ENCODE peak calls at places on chromosome 20, in five cellular contexts. I is H1, R is K562, Q is HepG2, P is endothelial cell of umbilical vein. L is an unnamed sample.

GRCh38 chr20:680638-681037 is 5.0 kb upstream of the SCRT2 start:
- DNase-seq in I (no peak), R (no peak), Q (no peak), P (no peak), L (no peak)

GRCh38 chr20:51128198-51128597 is 105.3 kb upstream of the KCNG1 start:
- DNase-seq in I (no peak), R (no peak), Q (no peak), P (no peak), L (peak; percentile 21)

GRCh38 chr20:47198254-47198671 is 158.2 kb downstream of the ZMYND8 start:
- DNase-seq in I (no peak), R (no peak), Q (no peak), P (no peak), L (no peak)

GRCh38 chr20:12925214-12925755 is 83.5 kb upstream of the SPTLC3 start:
- DNase-seq in I (peak; percentile 67), R (peak; percentile 19), Q (peak; percentile 89), P (peak; percentile 81), L (peak; percentile 88)

GRCh38 chr20:46562373-46563169 is 12.1 kb upstream of the OCSTAMP start:
- DNase-seq in I (peak; percentile 90), R (peak; percentile 88), Q (peak; percentile 87), P (peak; percentile 80), L (peak; percentile 50)

GRCh38 chr20:24732076-24732475 is 217.0 kb upstream of the CST7 start:
- DNase-seq in I (peak; percentile 27), R (no peak), Q (no peak), P (no peak), L (no peak)

GRCh38 chr20:16175322-16175721 is 397.9 kb downstream of the KIF16B start:
- DNase-seq in I (no peak), R (no peak), Q (no peak), P (no peak), L (no peak)

GRCh38 chr20:57589728-57590484 is 29.0 kb downstream of the PCK1 start:
- DNase-seq in I (no peak), R (no peak), Q (peak; percentile 70), P (no peak), L (no peak)

GRCh38 chr20:52191132-52191435 is 495 bp downstream of the ZFP64 start:
- DNase-seq in I (no peak), R (no peak), Q (no peak), P (no peak), L (no peak)

GRCh38 chr20:52311209-52311794 is 119.7 kb upstream of the ZFP64 start:
- DNase-seq in I (peak; percentile 49), R (no peak), Q (no peak), P (no peak), L (no peak)

GRCh38 chr20:56463428-56463827 is 5.0 kb upstream of the RTF2 start:
- DNase-seq in I (no peak), R (no peak), Q (no peak), P (no peak), L (no peak)

GRCh38 chr20:53609501-53610445 is 16.1 kb upstream of the ZNF217 start:
- DNase-seq in I (peak; percentile 56), R (peak; percentile 53), Q (no peak), P (peak; percentile 55), L (peak; percentile 88)

GRCh38 chr20:50913976-50914375 is 17.3 kb downstream of the ADNP start:
- DNase-seq in I (no peak), R (peak; percentile 27), Q (no peak), P (peak; percentile 63), L (no peak)

GRCh38 chr20:4781211-4781610 is 59.5 kb downstream of the PRND start:
- DNase-seq in I (no peak), R (no peak), Q (no peak), P (no peak), L (no peak)

GRCh38 chr20:45913105-45913504 is 1.1 kb upstream of the PLTP start:
- DNase-seq in I (no peak), R (no peak), Q (no peak), P (peak; percentile 52), L (no peak)

GRCh38 chr20:23118144-23118543 is 32.0 kb upstream of the CD93 start:
- DNase-seq in I (no peak), R (no peak), Q (no peak), P (no peak), L (no peak)

GRCh38 chr20:32877507-32877906 is 18.8 kb downstream of the EFCAB8 start:
- DNase-seq in I (no peak), R (no peak), Q (no peak), P (peak; percentile 59), L (no peak)

GRCh38 chr20:62875419-62876355 is 14.1 kb upstream of the TCFL5 start:
- DNase-seq in I (no peak), R (peak; percentile 75), Q (peak; percentile 92), P (peak; percentile 77), L (peak; percentile 94)

GRCh38 chr20:47004179-47004578 is 109.5 kb downstream of the EYA2 start:
- DNase-seq in I (no peak), R (peak; percentile 48), Q (no peak), P (no peak), L (no peak)

GRCh38 chr20:20450461-20451027 is 82.6 kb downstream of the INSM1 start:
- DNase-seq in I (no peak), R (no peak), Q (no peak), P (peak; percentile 15), L (no peak)

GRCh38 chr20:10239954-10240353 is 21.3 kb downstream of the SNAP25 start:
- DNase-seq in I (no peak), R (no peak), Q (peak; percentile 58), P (peak; percentile 29), L (peak; percentile 38)

GRCh38 chr20:63973636-63974401 is 4.1 kb upstream of the ZNF512B start:
- DNase-seq in I (peak; percentile 98), R (peak; percentile 84), Q (peak; percentile 86), P (peak; percentile 87), L (peak; percentile 86)

GRCh38 chr20:10551732-10552724 is 116.9 kb downstream of the SLX4IP start:
- DNase-seq in I (no peak), R (no peak), Q (no peak), P (no peak), L (no peak)

GRCh38 chr20:62651285-62652021 is 9.2 kb downstream of the SLCO4A1 start:
- DNase-seq in I (peak; percentile 57), R (no peak), Q (no peak), P (no peak), L (no peak)

GRCh38 chr20:49281059-49281912 is 3.4 kb upstream of the ZNFX1 start:
- DNase-seq in I (no peak), R (peak; percentile 63), Q (peak; percentile 90), P (peak; percentile 75), L (no peak)
- H3K9me3 ChIP-seq in I (no peaks in the 10 kb centered on the region), R (peaks cover 5% of the 10 kb centered on the region), Q (no peaks in the 10 kb centered on the region), P (no peaks in the 10 kb centered on the region), L (peaks cover 3% of the 10 kb centered on the region)

GRCh38 chr20:44858959-44859358 is 26.5 kb upstream of the YWHAB start:
- DNase-seq in I (peak; percentile 41), R (peak; percentile 24), Q (no peak), P (no peak), L (peak; percentile 46)

GRCh38 chr20:44862286-44862685 is 23.2 kb upstream of the YWHAB start:
- DNase-seq in I (no peak), R (no peak), Q (no peak), P (no peak), L (no peak)

GRCh38 chr20:44866703-44867335 is 18.7 kb upstream of the YWHAB start:
- DNase-seq in I (no peak), R (no peak), Q (no peak), P (no peak), L (no peak)

GRCh38 chr20:44861547-44862006 is 23.9 kb upstream of the YWHAB start:
- DNase-seq in I (peak; percentile 10), R (no peak), Q (no peak), P (peak; percentile 17), L (no peak)

DNA sequence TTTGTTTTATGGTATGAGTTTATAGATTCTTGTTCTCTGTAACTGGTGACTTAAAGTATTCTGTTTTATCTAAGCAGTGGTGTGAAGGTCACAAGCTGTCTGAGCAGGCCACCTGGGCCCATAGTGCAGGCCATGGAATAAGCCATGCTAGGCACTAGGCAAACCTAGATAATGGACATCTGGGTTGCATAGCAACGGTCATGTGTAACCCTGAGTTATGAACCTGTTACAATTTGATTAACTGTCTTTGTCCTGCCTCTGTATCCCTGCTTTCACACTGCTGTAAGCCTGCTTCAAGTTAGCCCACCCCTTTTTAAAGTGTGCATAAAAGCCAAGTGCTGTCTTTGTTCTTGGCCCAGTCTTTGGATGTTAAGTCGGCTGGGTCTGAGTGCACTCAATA is 21.8 kb upstream of the YWHAB start:
- DNase-seq in I (peak; percentile 14), R (no peak), Q (no peak), P (no peak), L (no peak)
- TF ChIP-seq JUN in I (no peak), R (no peak), Q (no peak), P (no peak), L (no peak)

GRCh38 chr20:41599699-41600104 is 18.5 kb downstream of the CHD6 start:
- DNase-seq in I (peak; percentile 17), R (no peak), Q (no peak), P (no peak), L (no peak)
- H3K9me3 ChIP-seq in I (peaks cover 7% of the 10 kb centered on the region), R (peaks cover 32% of the 10 kb centered on the region), Q (peaks cover 52% of the 10 kb centered on the region), P (peaks cover 3% of the 10 kb centered on the region), L (peaks cover 29% of the 10 kb centered on the region)

GRCh38 chr20:38353298-38353697 is 7.0 kb downstream of the LBP start:
- DNase-seq in I (no peak), R (no peak), Q (no peak), P (peak; percentile 14), L (no peak)

GRCh38 chr20:38349856-38350255 is 3.6 kb downstream of the LBP start:
- DNase-seq in I (no peak), R (no peak), Q (no peak), P (no peak), L (no peak)

GRCh38 chr20:38355161-38356012 is 9.1 kb downstream of the LBP start:
- DNase-seq in I (no peak), R (no peak), Q (no peak), P (no peak), L (no peak)

GRCh38 chr20:38354227-38354626 is 7.9 kb downstream of the LBP start:
- DNase-seq in I (no peak), R (no peak), Q (no peak), P (no peak), L (no peak)

DNA sequence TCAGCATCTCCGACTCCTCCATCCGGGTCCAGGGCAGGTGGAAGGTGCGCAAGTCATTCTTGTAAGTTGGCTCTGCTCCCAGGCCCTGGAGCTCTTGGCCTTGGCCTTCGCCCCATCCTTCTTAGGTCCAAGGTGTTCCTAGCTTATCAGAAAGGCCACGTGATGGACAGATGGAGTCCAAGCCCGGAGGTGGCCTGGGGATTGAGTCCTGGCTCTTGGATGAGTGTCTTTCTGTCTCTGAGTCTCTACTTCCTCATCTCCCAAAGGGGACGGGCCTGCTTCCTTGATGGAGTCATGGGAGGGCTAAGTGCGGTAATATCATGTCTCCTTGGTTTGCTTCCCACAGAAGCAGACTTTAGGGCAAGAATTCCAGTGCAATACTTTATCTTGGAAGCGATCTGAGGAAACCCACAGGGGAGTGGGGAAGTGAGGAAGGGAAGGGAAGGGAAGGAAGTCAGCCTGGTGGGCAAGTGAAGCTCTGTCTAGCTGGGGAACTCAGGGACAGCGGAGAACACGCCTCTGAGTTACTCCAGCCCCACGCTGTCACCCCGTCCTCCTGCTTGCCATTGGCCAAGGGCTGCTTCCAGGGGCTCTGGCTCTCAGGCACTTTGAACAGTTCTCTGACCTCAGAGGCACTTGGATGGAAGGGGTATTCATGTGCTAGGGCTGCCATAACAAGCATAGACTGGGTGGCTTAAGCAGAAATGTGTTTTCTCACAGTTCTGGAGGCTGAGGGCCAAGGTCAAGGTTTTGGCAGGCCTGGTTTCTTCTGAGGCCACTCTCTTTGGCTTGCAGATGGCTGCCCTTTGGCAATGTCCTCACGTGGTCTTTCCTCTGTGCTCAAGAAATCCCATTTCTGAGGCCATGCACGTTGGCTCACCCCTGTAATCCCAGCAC is 4.8 kb downstream of the LBP start:
- DNase-seq in I (no peak), R (no peak), Q (no peak), P (no peak), L (no peak)
- TF ChIP-seq JUN in I (no peak), R (no peak), Q (no peak), P (no peak), L (no peak)